ENCODE peak calls at places on chromosomes 11 and 22, in eight cellular contexts. S is OCI-LY7, F is PC-3, C is HCT116, J is SK-N-SH, I is neural progenitor cell, W is hepatocyte, K is MM.1S. D is an unnamed sample.

GRCh38 chr11:16297332-16297731 is 59.0 kb downstream of the SOX6 start:
- DNase-seq in W (no peak), J (no peak), I (no peak), S (no peak), K (no peak), F (no peak), C (no peak), D (no peak)

GRCh38 chr11:132838621-132839020 is 693.7 kb downstream of the OPCML start:
- DNase-seq in W (peak; percentile 11), K (no peak), F (no peak), S (no peak), J (no peak), C (no peak), I (no peak), D (no peak)

GRCh38 chr11:121497176-121497995 is 44.6 kb upstream of the SORL1-AS1 start:
- DNase-seq in F (no peak), S (no peak), I (peak; percentile 89), C (no peak), K (no peak), J (no peak), W (no peak), D (peak; percentile 28)

GRCh38 chr11:119421941-119422504 is 949 bp downstream of the THY1 start:
- DNase-seq in K (no peak), F (no peak), C (no peak), J (peak; percentile 79), I (peak; percentile 74), S (no peak), W (peak; percentile 32), D (peak; percentile 52)

GRCh38 chr22:26579331-26579886 is 10.5 kb downstream of the TPST2 start:
- DNase-seq in I (no peak), S (peak; percentile 73), W (no peak), K (peak; percentile 51), F (no peak), J (no peak), C (no peak), D (no peak)

GRCh38 chr11:6284250-6284649 is 24.6 kb downstream of the CCKBR start:
- DNase-seq in W (no peak), S (no peak), J (no peak), C (no peak), I (no peak), K (no peak), F (no peak), D (peak; percentile 48)

GRCh38 chr11:8870461-8871282 is 40.3 kb upstream of the AKIP1 start:
- DNase-seq in W (peak; percentile 82), F (peak; percentile 54), C (peak; percentile 68), S (no peak), I (peak; percentile 85), J (peak; percentile 91), K (peak; percentile 56), D (peak; percentile 75)

GRCh38 chr11:81174646-81175330 is 1558.9 kb downstream of the FAM181B start:
- DNase-seq in J (no peak), K (no peak), S (no peak), W (no peak), I (no peak), C (no peak), F (no peak), D (no peak)

GRCh38 chr22:43399338-43399979 is 12.4 kb upstream of the MPPED1 start:
- DNase-seq in K (peak; percentile 78), S (no peak), C (no peak), I (no peak), F (no peak), W (no peak), J (peak; percentile 34), D (no peak)

GRCh38 chr11:11976476-11977187 is 31.8 kb downstream of the DKK3 start:
- DNase-seq in W (no peak), I (no peak), C (no peak), F (peak; percentile 54), K (no peak), J (no peak), S (no peak), D (no peak)

GRCh38 chr11:72629266-72629665 is 45.0 kb downstream of the PDE2A start:
- DNase-seq in C (no peak), K (no peak), J (peak; percentile 89), F (no peak), W (no peak), I (no peak), S (no peak), D (no peak)

GRCh38 chr11:115132829-115133228 is 371.4 kb downstream of the CADM1 start:
- DNase-seq in S (peak; percentile 14), F (no peak), W (peak; percentile 23), J (no peak), C (no peak), K (no peak), I (no peak), D (peak; percentile 25)

GRCh38 chr11:17596310-17596669 is 49.2 kb downstream of the OTOG start:
- DNase-seq in I (no peak), K (no peak), C (no peak), W (no peak), S (no peak), J (no peak), F (no peak), D (no peak)

GRCh38 chr11:119134389-119134978 is 13.1 kb downstream of the HINFP start:
- DNase-seq in K (no peak), I (peak; percentile 24), W (no peak), S (peak; percentile 13), J (peak; percentile 48), F (peak; percentile 47), C (no peak), D (peak; percentile 71)

GRCh38 chr11:13494051-13494450 is 1.7 kb downstream of the PTH start:
- DNase-seq in W (no peak), C (no peak), S (no peak), K (no peak), F (no peak), I (no peak), J (no peak), D (no peak)

GRCh38 chr11:11993814-11994213 is 14.6 kb downstream of the DKK3 start:
- DNase-seq in C (peak; percentile 53), I (peak; percentile 15), F (peak; percentile 90), J (peak; percentile 70), W (peak; percentile 74), K (no peak), S (no peak), D (no peak)

GRCh38 chr11:115391598-115391997 is 112.6 kb downstream of the CADM1 start:
- DNase-seq in W (no peak), J (peak; percentile 29), K (peak; percentile 34), C (no peak), F (no peak), S (peak; percentile 80), I (peak; percentile 63), D (peak; percentile 32)

GRCh38 chr11:63804259-63804658 is 9.0 kb upstream of the SPINDOC start:
- DNase-seq in F (peak; percentile 98), I (no peak), W (peak; percentile 67), K (no peak), S (no peak), C (peak; percentile 37), J (no peak), D (no peak)

GRCh38 chr11:109203176-109203575 is 218.8 kb upstream of the C11orf87 start:
- DNase-seq in S (no peak), I (no peak), J (no peak), C (no peak), F (no peak), K (no peak), W (no peak), D (no peak)

GRCh38 chr11:102685311-102685710 is 20.3 kb downstream of the MMP27 start:
- DNase-seq in J (no peak), W (no peak), K (no peak), I (no peak), C (no peak), S (no peak), F (no peak), D (no peak)

GRCh38 chr11:41978951-41979350 is 519.5 kb upstream of the LRRC4C start:
- DNase-seq in W (no peak), K (no peak), F (peak; percentile 64), J (no peak), S (no peak), C (no peak), I (no peak), D (no peak)

GRCh38 chr11:120119121-120119520 is 18.8 kb downstream of the TRIM29 start:
- DNase-seq in C (no peak), K (no peak), W (no peak), S (no peak), I (no peak), J (no peak), F (no peak), D (no peak)

GRCh38 chr11:26248661-26249060 is 83.3 kb upstream of the ANO3 start:
- DNase-seq in C (no peak), J (no peak), I (no peak), F (no peak), S (no peak), K (no peak), W (no peak), D (no peak)

GRCh38 chr11:1358286-1358685 is 31.4 kb upstream of the BRSK2 start:
- DNase-seq in C (no peak), I (no peak), W (peak; percentile 35), F (no peak), S (no peak), J (peak; percentile 50), K (no peak), D (no peak)

GRCh38 chr22:39727541-39727940 is 157.0 kb downstream of the CACNA1I start:
- DNase-seq in I (no peak), W (peak; percentile 63), C (no peak), F (peak; percentile 35), J (no peak), S (no peak), K (no peak), D (no peak)
- TF ChIP-seq EZH2phosphoT487 in I (no peak), W (no peak), C (no peak), F (no peak), J (no peak), S (no peak), K (no peak), D (no peak)

GRCh38 chr22:22753526-22754267 is 109.3 kb downstream of the GGTLC2 start:
- DNase-seq in C (peak; percentile 47), J (peak; percentile 79), S (peak; percentile 86), W (peak; percentile 76), K (peak; percentile 87), F (peak; percentile 62), I (peak; percentile 70), D (peak; percentile 86)
- TF ChIP-seq CTCF in C (peak; percentile 59), J (peak; percentile 60), S (peak; percentile 93), W (peak; percentile 58), K (peak; percentile 92), F (peak; percentile 71), I (peak; percentile 72), D (peak; percentile 77)

GRCh38 chr11:45982656-45983470 is 60.4 kb downstream of the LARGE2 start:
- DNase-seq in C (peak; percentile 13), S (no peak), F (no peak), J (peak; percentile 21), W (peak; percentile 69), K (no peak), I (peak; percentile 50), D (peak; percentile 90)
- TF ChIP-seq EZH2phosphoT487 in C (no peak), S (no peak), F (no peak), J (no peak), W (no peak), K (no peak), I (no peak), D (no peak)

DNA sequence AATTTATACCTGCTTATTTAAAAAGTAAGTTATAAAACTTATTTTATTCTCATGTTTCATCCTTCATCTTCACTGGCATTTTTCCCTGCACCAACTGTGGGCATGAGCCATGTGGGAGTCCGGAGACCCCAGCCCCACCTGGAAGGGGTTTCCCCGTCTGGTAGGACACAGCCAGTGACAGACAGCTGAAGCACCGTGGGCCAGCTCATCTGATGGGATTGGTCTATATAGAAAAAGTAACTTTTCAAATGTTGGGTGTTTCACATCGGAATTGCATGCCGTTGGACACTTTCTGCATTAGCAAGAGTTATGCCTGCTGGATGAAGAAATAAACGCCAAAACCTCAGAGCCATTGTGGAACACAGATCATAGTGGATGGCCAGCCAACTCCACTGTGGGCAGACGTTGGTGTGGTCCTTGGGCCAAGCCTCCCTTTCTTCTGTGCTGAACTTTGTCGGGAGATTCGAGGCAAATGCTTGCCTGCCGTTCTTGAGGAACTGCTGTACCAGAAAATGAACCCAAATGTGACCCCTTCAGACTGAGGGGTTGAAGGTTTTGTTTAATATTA is 1329.3 kb downstream of the TBC1D22A start:
- DNase-seq in I (no peak), W (no peak), J (no peak), C (no peak), K (no peak), S (no peak), F (no peak), D (no peak)
- TF ChIP-seq CTCF in I (no peak), W (no peak), J (no peak), C (no peak), K (no peak), S (no peak), F (no peak), D (no peak)

D was measured in GM23338.